ENCODE peak calls at places on chromosomes 11 and 22, in ten cellular contexts. F is transverse colon, L is spleen, D is upper lobe of left lung, T is HCT116, C is esophagus muscularis mucosa, P is stomach, Y is GM12878, X is sigmoid colon, Z is suprapubic skin. W is an unnamed sample.

GRCh38 chr11:95050595-95051202 is 1.5 kb downstream of the KDM4F start:
- DNase-seq in Z (no peak), Y (no peak), X (no peak), L (no peak), P (no peak), D (peak), T (no peak), F (no peak), C (peak), W (no peak)

GRCh38 chr11:69157822-69158231 is 2.1 kb downstream of the SMIM38 start:
- DNase-seq in X (no peak), C (no peak), Y (no peak), T (no peak), P (no peak), Z (no peak), F (no peak), L (peak), D (no peak), W (no peak)

GRCh38 chr11:75275581-75275980 is 35.0 kb downstream of the TPBGL start:
- DNase-seq in T (no peak), Y (no peak), Z (no peak), L (peak), F (peak), P (peak), D (no peak), C (no peak), X (peak), W (no peak)

GRCh38 chr11:62122076-62122475 is 1.7 kb upstream of the INCENP start:
- DNase-seq in D (no peak), Z (no peak), Y (no peak), L (no peak), C (no peak), F (no peak), X (no peak), P (no peak), T (peak), W (no peak)

GRCh38 chr11:28763876-28764275 is 655.7 kb downstream of the METTL15 start:
- DNase-seq in F (no peak), T (no peak), X (no peak), P (no peak), L (no peak), Y (no peak), D (no peak), C (no peak), Z (no peak), W (no peak)

GRCh38 chr11:36512016-36512415 is 1.9 kb upstream of the TRAF6 start:
- DNase-seq in X (no peak), C (no peak), Y (no peak), T (no peak), Z (no peak), L (no peak), D (no peak), F (no peak), P (no peak), W (no peak)

GRCh38 chr11:45100338-45100737 is 46.1 kb upstream of the PRDM11 start:
- DNase-seq in Y (no peak), X (no peak), L (no peak), T (no peak), C (peak), F (no peak), Z (no peak), P (no peak), D (no peak), W (no peak)

GRCh38 chr11:86176165-86176884 is 68.2 kb upstream of the EED start:
- DNase-seq in T (no peak), Z (no peak), C (no peak), F (no peak), X (no peak), Y (no peak), D (no peak), P (no peak), L (no peak), W (no peak)

GRCh38 chr11:133821776-133822175 is 23.5 kb downstream of the SPATA19 start:
- DNase-seq in D (no peak), C (no peak), T (peak), P (peak), Y (no peak), F (peak), Z (no peak), X (no peak), L (no peak), W (peak)

GRCh38 chr11:109096266-109096665 is 325.7 kb upstream of the C11orf87 start:
- DNase-seq in Y (no peak), T (no peak), D (no peak), X (no peak), F (no peak), Z (no peak), C (no peak), P (no peak), L (no peak), W (no peak)

GRCh38 chr11:87039371-87039770 is 1.6 kb downstream of the TMEM135 start:
- DNase-seq in C (no peak), L (no peak), P (no peak), D (no peak), Y (no peak), F (no peak), T (no peak), Z (no peak), X (no peak), W (no peak)

GRCh38 chr22:35348026-35348590 is 32.8 kb upstream of the HMOX1 start:
- DNase-seq in P (no peak), C (no peak), Z (no peak), F (no peak), Y (no peak), X (no peak), D (no peak), L (no peak), T (no peak), W (no peak)

GRCh38 chr11:105202844-105203548 is 63.4 kb upstream of the CARD18 start:
- DNase-seq in P (no peak), D (no peak), F (peak), L (no peak), T (peak), Z (no peak), Y (no peak), C (no peak), X (no peak), W (no peak)

GRCh38 chr11:98952110-98952509 is 68.6 kb upstream of the CNTN5 start:
- DNase-seq in P (no peak), F (no peak), C (no peak), Z (no peak), T (no peak), X (no peak), L (no peak), D (no peak), Y (no peak), W (no peak)

GRCh38 chr22:17266261-17266971 is 47.2 kb upstream of the ADA2 start:
- DNase-seq in D (no peak), P (no peak), X (no peak), L (no peak), Y (no peak), F (peak), T (no peak), Z (no peak), C (no peak), W (no peak)

GRCh38 chr11:60363542-60364525 is 14.5 kb upstream of the MS4A7 start:
- DNase-seq in P (peak), T (peak), D (no peak), Y (peak), L (no peak), C (no peak), Z (no peak), X (no peak), F (peak), W (peak)

GRCh38 chr11:79100093-79100704 is 340.6 kb downstream of the TENM4 start:
- DNase-seq in D (no peak), X (no peak), C (no peak), L (no peak), T (peak), Z (no peak), Y (no peak), F (peak), P (peak), W (no peak)

GRCh38 chr22:37472418-37473006 is 13.7 kb downstream of the MFNG start:
- DNase-seq in T (no peak), P (peak), L (no peak), F (peak), C (no peak), Y (no peak), Z (no peak), X (no peak), D (no peak), W (no peak)

GRCh38 chr22:30249049-30250038 is 2.8 kb upstream of the LIF start:
- DNase-seq in D (peak), T (no peak), X (peak), L (no peak), Y (no peak), P (no peak), F (no peak), C (no peak), Z (no peak), W (no peak)

GRCh38 chr11:127873478-127873877 is 713.9 kb downstream of the ETS1 start:
- DNase-seq in T (no peak), Z (no peak), C (no peak), L (no peak), P (no peak), D (no peak), F (no peak), X (no peak), Y (no peak), W (no peak)

GRCh38 chr11:117909611-117910382 is 19.4 kb downstream of the TMPRSS13 start:
- DNase-seq in P (no peak), X (peak), T (no peak), C (no peak), D (peak), Y (no peak), Z (peak), L (peak), F (no peak), W (no peak)

GRCh38 chr11:64650923-64651523 is 60.0 kb downstream of the SLC22A12 start:
- DNase-seq in D (no peak), P (no peak), Y (no peak), Z (no peak), F (no peak), C (no peak), L (no peak), X (no peak), T (peak), W (no peak)

GRCh38 chr22:17754233-17754925 is 19.9 kb downstream of the BID start:
- DNase-seq in D (peak), L (peak), Y (no peak), F (no peak), X (no peak), P (no peak), T (no peak), C (no peak), Z (no peak), W (no peak)

GRCh38 chr11:112174789-112175595 is at the start of gene BCO2:
- DNase-seq in Z (peak), F (peak), D (no peak), P (peak), L (peak), Y (no peak), T (peak), X (peak), C (peak), W (peak)

GRCh38 chr22:38221908-38222796 is 20.4 kb downstream of the MAFF start:
- DNase-seq in C (no peak), F (no peak), D (no peak), T (no peak), Z (no peak), Y (no peak), P (no peak), X (no peak), L (no peak), W (no peak)

GRCh38 chr11:370087-370941 is 1.0 kb downstream of the B4GALNT4 start:
- DNase-seq in X (no peak), F (no peak), P (no peak), Z (peak), D (peak), Y (no peak), C (no peak), L (no peak), T (no peak), W (no peak)

GRCh38 chr11:22822204-22822603 is 7.4 kb downstream of the SVIP start:
- DNase-seq in D (no peak), F (no peak), Z (no peak), L (no peak), C (no peak), X (no peak), P (no peak), Y (no peak), T (no peak), W (no peak)
- H3K27ac ChIP-seq in D (no peak), F (no peak), Z (no peak), L (no peak), C (no peak), X (no peak), P (no peak), Y (no peak), T (no peak), W (no peak)

GRCh38 chr11:47376543-47377371 is 1.6 kb downstream of the SPI1 start:
- DNase-seq in T (no peak), X (no peak), Z (no peak), P (no peak), C (no peak), Y (no peak), L (peak), D (peak), F (peak), W (no peak)

GRCh38 chr11:47376183-47376542 is 2.2 kb downstream of the SPI1 start:
- DNase-seq in Z (no peak), T (no peak), C (no peak), D (no peak), L (peak), F (no peak), X (no peak), P (no peak), Y (no peak), W (no peak)

GRCh38 chr11:47378011-47378835 is at the start of gene SPI1:
- DNase-seq in C (no peak), D (peak), L (peak), P (peak), Z (peak), X (peak), T (no peak), Y (peak), F (peak), W (no peak)

GRCh38 chr11:47378836-47379170 is 456 bp upstream of the SPI1 start:
- DNase-seq in P (no peak), C (no peak), Y (no peak), T (no peak), Z (no peak), X (no peak), L (peak), D (no peak), F (no peak), W (no peak)

DNA sequence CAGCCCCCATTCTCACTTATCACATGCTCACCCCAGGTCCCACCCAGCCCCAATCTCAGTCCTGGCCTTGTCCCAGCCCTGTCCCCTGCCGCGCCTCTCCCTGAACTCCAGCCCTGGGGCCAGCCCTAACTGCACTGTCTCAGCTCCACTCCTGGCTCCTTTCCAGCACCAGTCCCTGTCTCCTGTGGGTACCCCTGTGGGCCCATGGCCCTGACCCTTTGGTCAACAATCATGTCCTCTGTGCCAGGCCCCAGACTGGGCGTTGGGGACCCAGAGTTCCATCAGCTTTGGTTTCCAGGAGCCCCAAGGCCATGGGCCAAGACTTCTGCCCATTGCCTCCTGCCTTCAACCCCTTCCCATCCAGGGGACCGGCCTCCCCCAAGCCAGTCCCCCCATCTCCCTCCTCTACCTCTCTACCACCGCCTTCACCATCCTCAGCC is 756 bp downstream of the SPI1 start:
- DNase-seq in X (no peak), C (no peak), D (no peak), F (no peak), T (no peak), P (no peak), Z (no peak), L (peak), Y (no peak), W (no peak)
- TF ChIP-seq POLR2AphosphoS5 in X (no peak), C (no peak), D (no peak), F (no peak), T (no peak), P (no peak), Z (no peak), L (no peak), Y (no peak), W (no peak)

DNA sequence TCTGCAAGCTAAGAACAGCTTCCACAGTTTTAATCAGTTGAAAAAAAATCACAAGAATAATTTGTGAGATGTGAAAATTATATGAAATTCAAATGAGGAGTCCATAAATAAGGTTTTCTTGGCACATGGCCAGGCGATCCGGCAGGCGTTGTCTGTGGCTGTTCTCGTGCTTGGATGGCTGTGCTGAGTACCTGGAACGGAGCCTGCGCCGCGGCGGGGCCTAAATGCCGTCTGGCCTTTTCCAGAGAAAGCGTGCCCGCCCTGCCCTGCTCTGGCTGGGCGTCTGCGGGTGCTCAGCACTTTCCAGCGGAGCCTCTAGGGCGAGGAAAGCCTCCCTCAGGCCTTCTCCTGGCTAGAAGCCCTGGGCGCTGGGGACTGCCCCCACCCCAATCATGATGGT is 41.8 kb downstream of the OSBPL5 start:
- DNase-seq in X (peak), L (peak), P (no peak), C (no peak), T (no peak), D (peak), Y (no peak), F (peak), Z (peak), W (peak)
- TF ChIP-seq POLR2A in X (no peak), L (no peak), P (no peak), C (no peak), T (no peak), D (no peak), Y (no peak), F (no peak), Z (no peak), W (no peak)

GRCh38 chr11:34651551-34651950 is 30.7 kb downstream of the EHF start:
- DNase-seq in P (no peak), Z (no peak), X (no peak), F (no peak), T (no peak), Y (no peak), D (no peak), C (no peak), L (no peak), W (no peak)
- H3K27ac ChIP-seq in P (peak), Z (no peak), X (no peak), F (no peak), T (no peak), Y (no peak), D (no peak), C (no peak), L (no peak), W (peak)

GRCh38 chr22:39234867-39235687 is 9.7 kb downstream of the PDGFB start:
- DNase-seq in C (no peak), L (no peak), Y (no peak), Z (peak), X (no peak), P (peak), T (no peak), D (peak), F (peak), W (peak)
- TF ChIP-seq POLR2AphosphoS5 in C (no peak), L (peak), Y (no peak), Z (peak), X (no peak), P (no peak), T (no peak), D (peak), F (peak), W (peak)

DNA sequence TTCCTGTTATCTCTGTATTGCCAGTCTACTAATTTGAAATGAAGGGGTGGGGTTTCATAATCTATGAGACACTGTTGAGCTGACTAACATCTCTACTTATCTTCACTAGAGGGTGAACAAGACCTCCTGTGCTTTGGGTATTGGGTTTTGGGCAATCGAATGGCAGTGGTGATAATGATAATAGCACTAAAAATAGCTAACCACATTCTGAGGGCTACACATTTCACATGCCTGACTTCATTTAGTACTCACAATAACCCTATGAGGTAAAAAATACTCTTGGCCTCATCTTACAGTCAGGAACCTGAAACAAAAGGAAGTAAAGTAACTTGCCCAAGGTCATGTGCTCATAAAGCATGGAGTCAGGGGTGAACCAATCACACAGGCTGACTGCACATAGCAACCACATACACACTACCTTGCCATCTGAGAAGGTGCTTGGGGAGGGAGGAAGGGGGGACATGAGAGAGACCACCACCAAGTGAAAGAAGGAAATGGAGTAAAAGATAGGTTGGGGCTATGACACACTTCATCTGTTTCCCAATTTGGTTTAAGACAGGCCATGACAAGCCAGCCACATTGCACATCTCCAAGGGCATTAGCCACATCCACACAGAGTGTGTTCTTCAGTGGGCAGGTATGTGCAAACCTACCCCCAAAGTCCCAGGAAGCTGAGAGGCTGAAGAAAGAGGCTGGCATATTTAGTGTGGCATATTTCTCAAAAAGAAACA is 387.6 kb upstream of the DDI1 start:
- DNase-seq in Y (no peak), C (no peak), D (no peak), T (no peak), P (no peak), Z (no peak), L (no peak), X (no peak), F (no peak), W (no peak)
- TF ChIP-seq POLR2A in Y (no peak), C (no peak), D (no peak), T (no peak), P (no peak), Z (no peak), L (no peak), X (no peak), F (no peak), W (no peak)

W was measured in prostate gland.